ENCODE peak calls at places on chromosomes 11 and 22, in four cellular contexts. B is nephron progenitor cell, L is AG04450, F is amniotic stem cell. I is an unnamed sample.

GRCh38 chr11:10265936-10266335 is 28.1 kb downstream of the SBF2 start:
- DNase-seq in L (no peak), B (no peak), F (no peak), I (no peak)

GRCh38 chr11:57273448-57274058 is 36.5 kb upstream of the APLNR start:
- DNase-seq in L (no peak), B (no peak), F (no peak), I (no peak)

GRCh38 chr11:116224154-116224888 is 548.5 kb downstream of the BUD13 start:
- DNase-seq in B (peak), L (peak), F (no peak), I (no peak)

GRCh38 chr11:121029153-121029552 is 5.3 kb downstream of the TBCEL start:
- DNase-seq in F (no peak), L (no peak), B (no peak), I (no peak)

GRCh38 chr22:25393121-25393805 is 171.2 kb upstream of the GRK3 start:
- DNase-seq in B (no peak), F (no peak), L (no peak), I (no peak)

GRCh38 chr11:63846897-63847296 is 8.0 kb downstream of the MARK2 start:
- DNase-seq in F (no peak), L (no peak), B (no peak), I (no peak)

GRCh38 chr11:128409476-128409875 is 177.9 kb downstream of the ETS1 start:
- DNase-seq in F (peak), L (peak), B (no peak), I (no peak)

GRCh38 chr22:20549232-20549841 is 41.9 kb downstream of the MED15 start:
- DNase-seq in F (no peak), L (no peak), B (no peak), I (no peak)

GRCh38 chr11:123450593-123450992 is 20.5 kb downstream of the GRAMD1B start:
- DNase-seq in F (no peak), B (no peak), L (peak), I (no peak)

GRCh38 chr11:2440646-2441045 is 3.7 kb downstream of the TRPM5 start:
- DNase-seq in B (no peak), L (no peak), F (no peak), I (no peak)

GRCh38 chr11:119417726-119418540 is 5.0 kb downstream of the THY1 start:
- DNase-seq in L (peak), B (no peak), F (peak), I (no peak)

GRCh38 chr11:31340903-31341572 is 28.5 kb downstream of the DCDC1 start:
- DNase-seq in B (peak), L (no peak), F (no peak), I (no peak)

I was measured in left lobe of liver.